ENCODE peak calls at places on chromosome 18, in six cellular contexts. C, S, P, U, V and J are unnamed samples.

GRCh38 chr18:717003-717402 is 4.6 kb upstream of the ENOSF1 start:
- DNase-seq in C (no peak), S (no peak), P (no peak), U (no peak), V (no peak), J (no peak)

GRCh38 chr18:80147418-80148315 is 38.6 kb downstream of the ADNP2 start:
- DNase-seq in C (peak), S (peak), P (peak), U (no peak), V (peak), J (peak)

GRCh38 chr18:39305756-39306155 is 1740.2 kb upstream of the CELF4 start:
- DNase-seq in C (no peak), S (no peak), P (no peak), U (no peak), V (no peak), J (no peak)

GRCh38 chr18:58152891-58153290 is 108.9 kb downstream of the NEDD4L start:
- DNase-seq in C (no peak), S (no peak), P (no peak), U (no peak), V (no peak), J (no peak)

GRCh38 chr18:22838639-22839487 is 94.3 kb upstream of the RBBP8 start:
- DNase-seq in C (no peak), S (peak), P (no peak), U (no peak), V (no peak), J (no peak)

GRCh38 chr18:5066380-5066977 is 130.6 kb downstream of the AKAIN1 start:
- DNase-seq in C (no peak), S (no peak), P (no peak), U (no peak), V (no peak), J (peak)

GRCh38 chr18:21163647-21164625 is 52.3 kb upstream of the ROCK1 start:
- DNase-seq in C (no peak), S (no peak), P (no peak), U (peak), V (peak), J (no peak)

GRCh38 chr18:14089176-14089575 is 43.1 kb downstream of the ZNF519 start:
- DNase-seq in C (no peak), S (no peak), P (no peak), U (no peak), V (no peak), J (no peak)

GRCh38 chr18:13614701-13615288 is 111.6 kb downstream of the FAM210A start:
- DNase-seq in C (no peak), S (peak), P (no peak), U (no peak), V (no peak), J (peak)

GRCh38 chr18:78323453-78324230 is 656.0 kb upstream of the SALL3 start:
- DNase-seq in C (no peak), S (no peak), P (no peak), U (no peak), V (no peak), J (no peak)

GRCh38 chr18:50638623-50639398 is 78.9 kb downstream of the MAPK4 start:
- DNase-seq in C (no peak), S (no peak), P (no peak), U (no peak), V (no peak), J (no peak)

GRCh38 chr18:45254683-45255082 is 360.6 kb upstream of the SLC14A2 start:
- DNase-seq in C (no peak), S (no peak), P (no peak), U (no peak), V (peak), J (no peak)

GRCh38 chr18:76231402-76231801 is 263.6 kb downstream of the ZNF516 start:
- DNase-seq in C (no peak), S (no peak), P (no peak), U (no peak), V (no peak), J (no peak)

GRCh38 chr18:28189400-28190239 is 12.7 kb upstream of the CDH2 start:
- DNase-seq in C (peak), S (no peak), P (no peak), U (no peak), V (peak), J (peak)

GRCh38 chr18:79609021-79609461 is 70.6 kb upstream of the CTDP1 start:
- DNase-seq in C (no peak), S (no peak), P (no peak), U (no peak), V (no peak), J (no peak)

GRCh38 chr18:48032876-48033769 is 102.7 kb upstream of the SMAD2 start:
- DNase-seq in C (no peak), S (no peak), P (no peak), U (peak), V (no peak), J (no peak)